ENCODE peak calls at places on chromosomes 11 and 22, in eight cellular contexts. C is cardiac muscle cell, V is fibroblast of mammary gland, N is H1, T is right atrium auricular region, M is lower lobe of right lung, O is PC-3, K is tibial artery. X is an unnamed sample.

GRCh38 chr11:43933608-43934358 is 8.7 kb upstream of the C11orf96 start:
- DNase-seq in C (no peak), V (peak; percentile 76), N (no peak), T (no peak), M (no peak), O (no peak), K (no peak), X (no peak)

GRCh38 chr22:20111689-20112622 is 3.9 kb upstream of the RANBP1 start:
- DNase-seq in C (no peak), V (no peak), N (no peak), T (no peak), M (peak; percentile 35), O (no peak), K (no peak), X (no peak)

GRCh38 chr11:94785509-94785908 is 17.4 kb downstream of the AMOTL1 start:
- DNase-seq in C (no peak), V (no peak), N (no peak), T (no peak), M (no peak), O (no peak), K (no peak), X (no peak)

GRCh38 chr22:17968126-17968525 is 56.2 kb downstream of the MICAL3 start:
- DNase-seq in C (no peak), V (no peak), N (no peak), T (no peak), M (no peak), O (no peak), K (no peak), X (no peak)

GRCh38 chr11:111427471-111427912 is 48.4 kb upstream of the POU2AF1 start:
- DNase-seq in C (no peak), V (no peak), N (no peak), T (no peak), M (no peak), O (no peak), K (no peak), X (no peak)

GRCh38 chr11:33869511-33870422 is 22.1 kb downstream of the LMO2 start:
- DNase-seq in C (peak; percentile 69), V (peak; percentile 2), N (peak; percentile 73), T (no peak), M (peak; percentile 73), O (peak; percentile 21), K (peak; percentile 43), X (no peak)

GRCh38 chr11:111392552-111392951 is 13.5 kb upstream of the POU2AF1 start:
- DNase-seq in C (no peak), V (no peak), N (no peak), T (no peak), M (no peak), O (no peak), K (no peak), X (peak; percentile 51)

GRCh38 chr11:120601566-120601965 is 90.0 kb downstream of the GRIK4 start:
- DNase-seq in C (no peak), V (peak; percentile 61), N (no peak), T (no peak), M (no peak), O (peak; percentile 12), K (no peak), X (no peak)

GRCh38 chr22:19823638-19824196 is 31.0 kb downstream of the GNB1L start:
- DNase-seq in C (no peak), V (no peak), N (peak; percentile 43), T (peak; percentile 40), M (peak; percentile 45), O (no peak), K (no peak), X (peak; percentile 74)

GRCh38 chr11:88583232-88583631 is 245.7 kb upstream of the CTSC start:
- DNase-seq in C (no peak), V (no peak), N (no peak), T (no peak), M (no peak), O (no peak), K (no peak), X (no peak)

GRCh38 chr11:12377106-12377823 is at the start of gene PARVA:
- DNase-seq in C (peak; percentile 91), V (peak; percentile 69), N (peak; percentile 86), T (peak; percentile 66), M (peak; percentile 75), O (peak; percentile 66), K (peak; percentile 38), X (no peak)

GRCh38 chr11:112454841-112455240 is 194.2 kb upstream of the PLET1 start:
- DNase-seq in C (no peak), V (no peak), N (no peak), T (no peak), M (no peak), O (no peak), K (no peak), X (no peak)

DNA sequence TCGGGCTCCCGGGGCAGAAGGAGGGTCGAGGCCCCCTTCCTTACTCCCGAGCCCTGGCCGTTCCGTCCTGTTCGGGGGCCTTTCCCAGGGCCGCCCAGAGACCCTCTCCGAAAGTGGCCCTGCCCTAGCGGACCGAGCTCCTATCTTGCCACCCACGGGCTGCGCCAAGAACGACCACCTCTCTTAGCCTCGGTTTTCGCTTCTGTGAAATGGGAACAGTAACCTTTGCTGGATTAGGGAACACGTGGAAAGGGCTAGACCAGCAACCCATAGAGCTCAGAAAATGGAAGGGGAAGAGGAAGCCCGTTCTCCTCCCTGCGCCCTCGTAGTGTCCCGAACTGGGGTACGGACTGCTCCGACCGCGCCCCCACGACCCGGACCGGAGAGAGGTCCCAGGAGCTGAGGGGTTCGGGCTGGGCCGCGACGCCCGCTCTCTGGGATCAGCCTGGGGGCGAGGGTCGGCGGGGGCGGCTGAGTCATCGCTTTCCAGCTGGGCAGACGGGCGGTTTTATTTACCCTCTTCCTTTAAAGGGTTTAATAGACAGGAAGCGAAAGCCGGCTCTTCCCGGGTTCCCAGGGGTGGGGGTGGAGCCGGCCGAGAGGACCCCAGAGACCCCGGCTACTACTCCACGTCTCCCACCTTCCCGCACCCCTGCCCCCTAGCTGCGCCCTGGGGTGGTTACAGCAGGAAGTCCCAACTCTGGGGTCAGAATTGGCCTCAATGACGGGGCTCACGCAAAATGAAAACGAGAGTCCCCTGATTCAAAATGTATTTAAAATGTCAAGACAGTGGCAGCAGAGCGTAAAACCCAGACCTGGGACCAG is 872 bp upstream of the PHLDA2 start:
- DNase-seq in C (no peak), V (peak; percentile 62), N (peak; percentile 73), T (no peak), M (peak; percentile 68), O (peak; percentile 72), K (peak; percentile 21), X (no peak)
- TF ChIP-seq CTCF in C (peak; percentile 53), V (peak; percentile 40), N (peak; percentile 20), T (peak; percentile 26), M (no peak), O (no peak), K (peak; percentile 15), X (no peak)

GRCh38 chr11:128026596-128026995 is 560.8 kb downstream of the ETS1 start:
- DNase-seq in C (no peak), V (peak; percentile 97), N (no peak), T (no peak), M (no peak), O (peak; percentile 98), K (peak; percentile 33), X (no peak)

GRCh38 chr11:128022761-128023160 is 564.6 kb downstream of the ETS1 start:
- DNase-seq in C (no peak), V (no peak), N (no peak), T (no peak), M (no peak), O (no peak), K (no peak), X (no peak)

GRCh38 chr11:128022007-128022368 is 565.4 kb downstream of the ETS1 start:
- DNase-seq in C (no peak), V (peak; percentile 68), N (no peak), T (no peak), M (no peak), O (peak; percentile 39), K (no peak), X (no peak)

GRCh38 chr11:128018692-128019091 is 568.7 kb downstream of the ETS1 start:
- DNase-seq in C (no peak), V (no peak), N (no peak), T (no peak), M (no peak), O (no peak), K (no peak), X (no peak)

GRCh38 chr11:128021304-128022006 is 565.9 kb downstream of the ETS1 start:
- DNase-seq in C (peak; percentile 61), V (no peak), N (no peak), T (no peak), M (no peak), O (no peak), K (no peak), X (no peak)
- TF ChIP-seq CTCF in C (peak; percentile 62), V (peak; percentile 32), N (peak; percentile 71), T (no peak), M (peak; percentile 19), O (peak; percentile 46), K (no peak), X (peak; percentile 56)

GRCh38 chr22:31840581-31840980 is 86.8 kb downstream of the DEPDC5 start:
- DNase-seq in C (no peak), V (no peak), N (no peak), T (no peak), M (no peak), O (no peak), K (no peak), X (no peak)
- TF ChIP-seq CTCF in C (no peak), V (no peak), N (no peak), T (no peak), M (no peak), O (no peak), K (no peak), X (no peak)

GRCh38 chr11:440065-441042 is 1.5 kb downstream of the ANO9 start:
- DNase-seq in C (no peak), V (peak; percentile 41), N (no peak), T (no peak), M (peak; percentile 55), O (no peak), K (no peak), X (no peak)
- TF ChIP-seq CTCF in C (peak; percentile 30), V (peak; percentile 33), N (peak; percentile 24), T (no peak), M (no peak), O (no peak), K (no peak), X (no peak)

GRCh38 chr11:71309181-71309580 is 56.8 kb upstream of the SHANK2 start:
- DNase-seq in C (no peak), V (no peak), N (peak; percentile 11), T (peak; percentile 4), M (no peak), O (no peak), K (no peak), X (no peak)
- TF ChIP-seq CTCF in C (no peak), V (no peak), N (no peak), T (no peak), M (no peak), O (no peak), K (no peak), X (no peak)

X was measured in osteocyte.